ENCODE peak calls at places on chromosomes 7 and 10, in five cellular contexts. G is KG1, Z is coronary artery, T is iPS-NIHi11, N is Right ventricle myocardium inferior. H is an unnamed sample.

GRCh38 chr10:12844796-12845524 is 156.6 kb downstream of the CCDC3 start:
- DNase-seq in G (no peak), Z (no peak), T (peak), N (no peak), H (peak)

GRCh38 chr7:88401009-88401623 is 94.4 kb upstream of the STEAP4 start:
- DNase-seq in G (no peak), Z (no peak), T (peak), N (no peak), H (no peak)

GRCh38 chr7:149884541-149884940 is 10.8 kb downstream of the ATP6V0E2 start:
- DNase-seq in G (no peak), Z (peak), T (no peak), N (peak), H (no peak)

GRCh38 chr7:116708861-116709260 is 36.9 kb downstream of the MET start:
- DNase-seq in G (no peak), Z (no peak), T (no peak), N (no peak), H (no peak)

GRCh38 chr10:97188234-97188847 is 2.6 kb upstream of the SLIT1 start:
- DNase-seq in G (no peak), Z (no peak), T (no peak), N (no peak), H (no peak)

GRCh38 chr7:2321020-2321419 is 6.8 kb upstream of the SNX8 start:
- DNase-seq in G (no peak), Z (no peak), T (peak), N (no peak), H (no peak)

GRCh38 chr7:408651-409343 is 110.8 kb downstream of the PDGFA start:
- DNase-seq in G (no peak), Z (no peak), T (peak), N (peak), H (no peak)

GRCh38 chr7:7318610-7319009 is 136.3 kb downstream of the C1GALT1 start:
- DNase-seq in G (no peak), Z (no peak), T (no peak), N (no peak), H (no peak)

GRCh38 chr7:140672382-140673062 is at the start of gene ADCK2:
- DNase-seq in G (no peak), Z (no peak), T (peak), N (peak), H (peak)

GRCh38 chr10:90834326-90834725 is 23.5 kb downstream of the HTR7 start:
- DNase-seq in G (no peak), Z (no peak), T (no peak), N (no peak), H (no peak)

GRCh38 chr10:35884657-35885071 is 242.6 kb upstream of the FZD8 start:
- DNase-seq in G (no peak), Z (no peak), T (peak), N (no peak), H (no peak)

GRCh38 chr7:130648580-130648979 is 20.0 kb downstream of the COPG2 start:
- DNase-seq in G (no peak), Z (no peak), T (no peak), N (no peak), H (no peak)

GRCh38 chr7:135763261-135763660 is 14.6 kb upstream of the FAM180A start:
- DNase-seq in G (no peak), Z (no peak), T (no peak), N (no peak), H (no peak)

GRCh38 chr7:101108330-101108857 is 18.5 kb upstream of the SERPINE1 start:
- DNase-seq in G (no peak), Z (no peak), T (no peak), N (peak), H (no peak)

GRCh38 chr7:136228185-136228584 is 251.0 kb upstream of the MTPN start:
- DNase-seq in G (no peak), Z (no peak), T (no peak), N (no peak), H (no peak)

GRCh38 chr10:126749030-126749655 is 78.7 kb upstream of the C10orf90 start:
- DNase-seq in G (peak), Z (no peak), T (peak), N (peak), H (peak)

GRCh38 chr10:60122190-60122589 is 215.8 kb upstream of the CCDC6 start:
- DNase-seq in G (no peak), Z (no peak), T (no peak), N (no peak), H (no peak)

GRCh38 chr10:77613476-77614130 is 24.0 kb downstream of the KCNMA1 start:
- DNase-seq in G (no peak), Z (no peak), T (peak), N (no peak), H (no peak)

GRCh38 chr10:71339796-71340589 is 20.9 kb downstream of the SLC29A3 start:
- DNase-seq in G (no peak), Z (no peak), T (no peak), N (no peak), H (no peak)

H was measured in 8988T.